ENCODE peak calls at places on chromosomes 16 and 17, in nine cellular contexts. J is body of pancreas; G is nucleus accumbens; O is smooth muscle cell of the brain vasculature; C is cardiac fibroblast; Q is uterus; M is HFF-Myc; B is bronchial epithelial cell; F is activated CD4-positive, alpha-beta T cell treated with anti-CD3 and anti-CD28 coated beads for 36 hours. E is an unnamed sample.

GRCh38 chr17:46772013-46772878 is 46.2 kb downstream of the WNT3 start:
- DNase-seq in J (peak; percentile 52), G (no peak), O (no peak), C (no peak), Q (no peak), M (no peak), B (peak; percentile 52), F (peak; percentile 41), E (no peak)

GRCh38 chr17:13581925-13582324 is 19.8 kb downstream of the HS3ST3A1 start:
- DNase-seq in J (no peak), G (no peak), O (no peak), C (peak; percentile 73), Q (no peak), M (no peak), B (no peak), F (no peak), E (no peak)

GRCh38 chr17:34892864-34893263 is 68.4 kb downstream of the CCT6B start:
- DNase-seq in J (no peak), G (peak; percentile 6), O (no peak), C (no peak), Q (no peak), M (no peak), B (no peak), F (peak; percentile 53), E (no peak)

GRCh38 chr17:67959510-67959909 is 36.8 kb downstream of the C17orf58 start:
- DNase-seq in J (no peak), G (no peak), O (no peak), C (no peak), Q (no peak), M (no peak), B (no peak), F (no peak), E (no peak)

GRCh38 chr16:89350701-89351380 is 133.3 kb downstream of the ZNF778 start:
- DNase-seq in J (no peak), G (peak; percentile 22), O (no peak), C (no peak), Q (no peak), M (no peak), B (peak; percentile 43), F (peak; percentile 78), E (no peak)

GRCh38 chr17:60141111-60142018 is 8.4 kb upstream of the CA4 start:
- DNase-seq in J (peak; percentile 87), G (no peak), O (no peak), C (no peak), Q (no peak), M (no peak), B (peak; percentile 13), F (no peak), E (no peak)

GRCh38 chr17:63446218-63446980 is at the start of gene CYB561:
- DNase-seq in J (peak; percentile 91), G (peak; percentile 30), O (no peak), C (peak; percentile 74), Q (peak; percentile 77), M (no peak), B (peak; percentile 32), F (peak; percentile 81), E (no peak)

GRCh38 chr17:55735784-55736405 is 13.2 kb upstream of the TMEM100 start:
- DNase-seq in J (peak; percentile 21), G (no peak), O (no peak), C (peak; percentile 78), Q (no peak), M (no peak), B (peak; percentile 49), F (peak; percentile 59), E (no peak)

GRCh38 chr17:46894476-46895151 is 28.3 kb upstream of the GOSR2 start:
- DNase-seq in J (peak; percentile 64), G (no peak), O (no peak), C (no peak), Q (no peak), M (no peak), B (no peak), F (no peak), E (no peak)

GRCh38 chr17:60039509-60040442 is 38.9 kb downstream of the HEATR6 start:
- DNase-seq in J (no peak), G (no peak), O (no peak), C (no peak), Q (no peak), M (no peak), B (no peak), F (no peak), E (no peak)

GRCh38 chr17:1217030-1217429 is 37.2 kb upstream of the ABR start:
- DNase-seq in J (no peak), G (no peak), O (no peak), C (no peak), Q (no peak), M (no peak), B (no peak), F (no peak), E (no peak)

GRCh38 chr17:56222255-56222654 is 69.0 kb downstream of the ANKFN1 start:
- DNase-seq in J (no peak), G (no peak), O (no peak), C (no peak), Q (no peak), M (no peak), B (no peak), F (no peak), E (no peak)

GRCh38 chr16:19583665-19584300 is 28.3 kb downstream of the VPS35L start:
- DNase-seq in J (peak; percentile 50), G (no peak), O (no peak), C (peak; percentile 76), Q (no peak), M (no peak), B (peak; percentile 52), F (peak; percentile 39), E (no peak)

GRCh38 chr17:46738544-46738943 is 79.9 kb downstream of the WNT3 start:
- DNase-seq in J (no peak), G (no peak), O (no peak), C (no peak), Q (no peak), M (no peak), B (no peak), F (no peak), E (no peak)

GRCh38 chr16:84464116-84464515 is 40.3 kb downstream of the MEAK7 start:
- DNase-seq in J (no peak), G (no peak), O (no peak), C (no peak), Q (no peak), M (no peak), B (no peak), F (no peak), E (no peak)

GRCh38 chr17:2792541-2793169 is 3.6 kb upstream of the RAP1GAP2 start:
- DNase-seq in J (no peak), G (no peak), O (no peak), C (no peak), Q (no peak), M (no peak), B (no peak), F (peak; percentile 81), E (no peak)

GRCh38 chr16:4389051-4389955 is 17.7 kb downstream of the VASN start:
- DNase-seq in J (peak; percentile 10), G (no peak), O (no peak), C (no peak), Q (no peak), M (no peak), B (no peak), F (no peak), E (no peak)

GRCh38 chr17:5562661-5563360 is 21.5 kb downstream of the NLRP1 start:
- DNase-seq in J (no peak), G (no peak), O (no peak), C (no peak), Q (no peak), M (no peak), B (no peak), F (no peak), E (no peak)

GRCh38 chr17:30812218-30813177 is 12.0 kb downstream of the CRLF3 start:
- DNase-seq in J (no peak), G (no peak), O (no peak), C (peak; percentile 31), Q (no peak), M (no peak), B (peak; percentile 89), F (peak; percentile 53), E (no peak)

GRCh38 chr16:19884021-19884485 is 595 bp downstream of the GPRC5B start:
- DNase-seq in J (peak; percentile 49), G (no peak), O (no peak), C (no peak), Q (peak; percentile 23), M (no peak), B (no peak), F (peak; percentile 26), E (no peak)

GRCh38 chr17:8080799-8081219 is 6.7 kb downstream of the ALOX12B start:
- DNase-seq in J (no peak), G (no peak), O (no peak), C (no peak), Q (no peak), M (no peak), B (no peak), F (no peak), E (no peak)

GRCh38 chr17:28973414-28973813 is 22.1 kb upstream of the PHF12 start:
- DNase-seq in J (peak; percentile 49), G (peak; percentile 23), O (no peak), C (peak; percentile 71), Q (no peak), M (no peak), B (no peak), F (no peak), E (peak; percentile 18)

GRCh38 chr16:87844374-87844733 is 25.0 kb downstream of the SLC7A5 start:
- DNase-seq in J (no peak), G (no peak), O (no peak), C (no peak), Q (no peak), M (no peak), B (no peak), F (no peak), E (peak; percentile 33)

GRCh38 chr17:49506282-49506681 is 11.2 kb downstream of the NGFR start:
- DNase-seq in J (no peak), G (no peak), O (no peak), C (no peak), Q (no peak), M (no peak), B (no peak), F (no peak), E (no peak)

GRCh38 chr16:84176192-84177053 is 10.4 kb downstream of the TAF1C start:
- DNase-seq in J (no peak), G (no peak), O (no peak), C (no peak), Q (no peak), M (no peak), B (no peak), F (no peak), E (no peak)

GRCh38 chr17:64001763-64002529 is 3.8 kb downstream of the PRR29 start:
- DNase-seq in J (no peak), G (no peak), O (no peak), C (peak; percentile 83), Q (no peak), M (no peak), B (peak; percentile 44), F (no peak), E (no peak)

GRCh38 chr16:84820305-84820684 is 510 bp downstream of the CRISPLD2 start:
- DNase-seq in J (no peak), G (no peak), O (no peak), C (no peak), Q (no peak), M (no peak), B (no peak), F (no peak), E (no peak)

GRCh38 chr17:73430165-73430680 is 118.4 kb upstream of the CDC42EP4 start:
- DNase-seq in J (no peak), G (no peak), O (no peak), C (no peak), Q (no peak), M (no peak), B (no peak), F (no peak), E (no peak)

GRCh38 chr16:31331807-31332301 is 23.1 kb upstream of the ITGAX start:
- DNase-seq in J (no peak), G (no peak), O (no peak), C (no peak), Q (no peak), M (no peak), B (no peak), F (no peak), E (no peak)

GRCh38 chr17:67027031-67027628 is 17.2 kb upstream of the CACNG1 start:
- DNase-seq in J (no peak), G (no peak), O (no peak), C (peak; percentile 7), Q (no peak), M (no peak), B (peak; percentile 3), F (no peak), E (no peak)

GRCh38 chr16:4404967-4405696 is 11.3 kb downstream of the CORO7 start:
- DNase-seq in J (no peak), G (no peak), O (no peak), C (no peak), Q (no peak), M (no peak), B (no peak), F (no peak), E (no peak)

E was measured in C1 segment of cervical spinal cord.